ENCODE peak calls at places on chromosomes 13 and 19, in ten cellular contexts. B, G, W, J, D, Z, O, K, Q and P are unnamed samples.

GRCh38 chr13:111491659-111492058 is 171.2 kb downstream of the TEX29 start:
- DNase-seq in B (no peak), G (no peak), W (no peak), J (no peak), D (no peak), Z (no peak), O (no peak), K (no peak), Q (no peak), P (no peak)

GRCh38 chr13:46975173-46975572 is 78.3 kb upstream of the HTR2A start:
- DNase-seq in B (no peak), G (no peak), W (no peak), J (no peak), D (no peak), Z (no peak), O (no peak), K (no peak), Q (no peak), P (no peak)

GRCh38 chr13:31431722-31432137 is 232.0 kb downstream of the B3GLCT start:
- DNase-seq in B (peak), G (no peak), W (peak), J (peak), D (peak), Z (peak), O (peak), K (peak), Q (peak), P (peak)

GRCh38 chr13:48266150-48266549 is 33.1 kb downstream of the ITM2B start:
- DNase-seq in B (no peak), G (no peak), W (no peak), J (no peak), D (no peak), Z (no peak), O (no peak), K (no peak), Q (no peak), P (no peak)

GRCh38 chr19:5424192-5424973 is 30.8 kb upstream of the ZNRF4 start:
- DNase-seq in B (no peak), G (no peak), W (no peak), J (no peak), D (no peak), Z (no peak), O (no peak), K (no peak), Q (no peak), P (no peak)

GRCh38 chr19:2360876-2361232 is 789 bp downstream of the TMPRSS9 start:
- DNase-seq in B (no peak), G (no peak), W (no peak), J (no peak), D (no peak), Z (no peak), O (no peak), K (no peak), Q (no peak), P (no peak)

GRCh38 chr19:35249848-35250711 is 1.3 kb downstream of the LSR start:
- DNase-seq in B (no peak), G (no peak), W (no peak), J (peak), D (no peak), Z (no peak), O (no peak), K (peak), Q (no peak), P (peak)

GRCh38 chr13:57409121-57409520 is 222.4 kb upstream of the PCDH17 start:
- DNase-seq in B (no peak), G (no peak), W (no peak), J (no peak), D (no peak), Z (no peak), O (no peak), K (no peak), Q (no peak), P (no peak)

GRCh38 chr19:28971513-28971912 is 241.4 kb downstream of the UQCRFS1 start:
- DNase-seq in B (no peak), G (no peak), W (no peak), J (no peak), D (no peak), Z (no peak), O (no peak), K (no peak), Q (no peak), P (no peak)

GRCh38 chr19:18772620-18773587 is 18.2 kb downstream of the COMP start:
- DNase-seq in B (no peak), G (no peak), W (no peak), J (no peak), D (no peak), Z (no peak), O (no peak), K (no peak), Q (no peak), P (no peak)

GRCh38 chr19:1350861-1351260 is 32.8 kb upstream of the NDUFS7 start:
- DNase-seq in B (no peak), G (no peak), W (no peak), J (no peak), D (no peak), Z (no peak), O (no peak), K (no peak), Q (no peak), P (no peak)

GRCh38 chr19:16366056-16366432 is 41.4 kb downstream of the KLF2 start:
- DNase-seq in B (peak), G (no peak), W (no peak), J (no peak), D (no peak), Z (no peak), O (no peak), K (no peak), Q (no peak), P (no peak)

GRCh38 chr13:20566424-20566916 is 487 bp upstream of the IFT88 start:
- DNase-seq in B (no peak), G (peak), W (no peak), J (no peak), D (peak), Z (peak), O (peak), K (no peak), Q (no peak), P (no peak)

GRCh38 chr19:35986111-35986510 is 8.9 kb upstream of the SDHAF1 start:
- DNase-seq in B (no peak), G (no peak), W (no peak), J (no peak), D (no peak), Z (no peak), O (no peak), K (no peak), Q (no peak), P (no peak)

GRCh38 chr19:29841559-29842367 is 30.0 kb downstream of the CCNE1 start:
- DNase-seq in B (no peak), G (no peak), W (no peak), J (no peak), D (no peak), Z (no peak), O (peak), K (no peak), Q (no peak), P (peak)

GRCh38 chr13:24693862-24694471 is 13.8 kb downstream of the ATP12A start:
- DNase-seq in B (no peak), G (peak), W (peak), J (peak), D (peak), Z (peak), O (peak), K (peak), Q (no peak), P (no peak)

GRCh38 chr19:48539503-48540096 is 12.4 kb upstream of the SULT2B1 start:
- DNase-seq in B (no peak), G (peak), W (no peak), J (no peak), D (peak), Z (peak), O (peak), K (no peak), Q (no peak), P (no peak)

GRCh38 chr13:24217601-24218281 is 57.2 kb downstream of the SPATA13 start:
- DNase-seq in B (peak), G (no peak), W (no peak), J (no peak), D (no peak), Z (no peak), O (no peak), K (no peak), Q (no peak), P (no peak)

GRCh38 chr13:112733661-112734379 is 44.0 kb downstream of the ATP11A start:
- DNase-seq in B (no peak), G (peak), W (no peak), J (peak), D (no peak), Z (peak), O (no peak), K (no peak), Q (no peak), P (no peak)

GRCh38 chr19:5132698-5133651 is 164.1 kb downstream of the KDM4B start:
- DNase-seq in B (no peak), G (no peak), W (no peak), J (no peak), D (no peak), Z (no peak), O (no peak), K (no peak), Q (no peak), P (no peak)

GRCh38 chr13:41970918-41971317 is 10.0 kb upstream of the VWA8 start:
- DNase-seq in B (no peak), G (no peak), W (no peak), J (no peak), D (no peak), Z (no peak), O (no peak), K (no peak), Q (no peak), P (no peak)

GRCh38 chr19:3765121-3765520 is 2.6 kb downstream of the MRPL54 start:
- DNase-seq in B (no peak), G (no peak), W (no peak), J (no peak), D (no peak), Z (no peak), O (no peak), K (no peak), Q (no peak), P (no peak)

GRCh38 chr13:24456396-24456795 is 56.2 kb downstream of the PARP4 start:
- DNase-seq in B (no peak), G (no peak), W (no peak), J (no peak), D (no peak), Z (no peak), O (no peak), K (no peak), Q (no peak), P (no peak)

GRCh38 chr13:47119568-47120080 is 222.8 kb upstream of the HTR2A start:
- DNase-seq in B (no peak), G (no peak), W (no peak), J (no peak), D (no peak), Z (no peak), O (peak), K (no peak), Q (no peak), P (no peak)

GRCh38 chr13:99433543-99434075 is 67.7 kb upstream of the TM9SF2 start:
- DNase-seq in B (no peak), G (no peak), W (no peak), J (no peak), D (no peak), Z (no peak), O (no peak), K (no peak), Q (no peak), P (no peak)

GRCh38 chr19:29711584-29712132 is 3.4 kb downstream of the C19orf12 start:
- DNase-seq in B (no peak), G (no peak), W (no peak), J (no peak), D (no peak), Z (no peak), O (no peak), K (no peak), Q (no peak), P (no peak)

GRCh38 chr19:57664269-57665127 is 4.2 kb upstream of the ZSCAN4 start:
- DNase-seq in B (peak), G (no peak), W (peak), J (peak), D (peak), Z (no peak), O (peak), K (peak), Q (no peak), P (no peak)

GRCh38 chr19:50434525-50434924 is 1.8 kb downstream of the MYBPC2 start:
- DNase-seq in B (no peak), G (no peak), W (no peak), J (no peak), D (no peak), Z (no peak), O (no peak), K (no peak), Q (no peak), P (no peak)

GRCh38 chr19:41297628-41298326 is 12.2 kb upstream of the CCDC97 start:
- DNase-seq in B (no peak), G (no peak), W (no peak), J (no peak), D (no peak), Z (no peak), O (no peak), K (no peak), Q (no peak), P (peak)

GRCh38 chr19:20151617-20152145 is 15.3 kb upstream of the ZNF486 start:
- DNase-seq in B (no peak), G (no peak), W (no peak), J (no peak), D (no peak), Z (no peak), O (no peak), K (no peak), Q (no peak), P (no peak)

GRCh38 chr19:49546825-49547565 is 19.2 kb downstream of the RCN3 start:
- DNase-seq in B (no peak), G (peak), W (peak), J (peak), D (peak), Z (peak), O (peak), K (no peak), Q (no peak), P (peak)

GRCh38 chr19:7734220-7735203 is 2.6 kb upstream of the CLEC4G start:
- DNase-seq in B (no peak), G (no peak), W (no peak), J (no peak), D (no peak), Z (no peak), O (no peak), K (peak), Q (no peak), P (no peak)

GRCh38 chr19:19361075-19361594 is 40.5 kb downstream of the MAU2 start:
- DNase-seq in B (peak), G (peak), W (peak), J (peak), D (peak), Z (peak), O (peak), K (peak), Q (peak), P (peak)

GRCh38 chr19:10694706-10695105 is 6.5 kb upstream of the QTRT1 start:
- DNase-seq in B (no peak), G (no peak), W (no peak), J (no peak), D (no peak), Z (no peak), O (no peak), K (no peak), Q (no peak), P (no peak)